ENCODE peak calls at places on chromosomes 4 and X, in six cellular contexts. Z is fibroblast of lung, Q is neural progenitor cell, E is endothelial cell of umbilical vein, I is PC-9, U is HCT116. F is an unnamed sample.

GRCh38 chr4:23269583-23269982 is 576.8 kb downstream of the GBA3 start:
- DNase-seq in Z (no peak), Q (no peak), E (no peak), U (no peak), I (no peak), F (no peak)

GRCh38 chrX:39936886-39937770 is 160.6 kb downstream of the BCOR start:
- DNase-seq in E (no peak), I (no peak), Z (no peak), U (no peak), Q (no peak), F (peak; percentile 58)

GRCh38 chr4:48939785-48940184 is 33.2 kb upstream of the OCIAD2 start:
- DNase-seq in I (peak; percentile 72), U (no peak), E (peak; percentile 92), Z (peak; percentile 94), Q (no peak), F (no peak)

GRCh38 chr4:8540072-8540471 is 40.1 kb upstream of the GPR78 start:
- DNase-seq in E (no peak), Q (no peak), I (no peak), Z (no peak), U (no peak), F (no peak)

GRCh38 chrX:1466232-1466661 is 13.5 kb upstream of the ASMTL start:
- DNase-seq in E (no peak), I (no peak), Q (no peak), U (no peak), Z (no peak), F (peak; percentile 3)

GRCh38 chr4:38232741-38233140 is 272.5 kb downstream of the PTTG2 start:
- DNase-seq in E (no peak), U (no peak), I (no peak), Q (no peak), Z (no peak), F (no peak)

GRCh38 chr4:155854597-155855226 is 11.4 kb downstream of the ASIC5 start:
- DNase-seq in Z (peak; percentile 79), I (no peak), E (no peak), U (no peak), Q (peak; percentile 77), F (no peak)

GRCh38 chrX:23736030-23736429 is 7.0 kb downstream of the ACOT9 start:
- DNase-seq in E (no peak), Z (no peak), I (no peak), U (no peak), Q (no peak), F (no peak)

GRCh38 chr4:140809671-140810070 is 53.5 kb upstream of the TBC1D9 start:
- DNase-seq in Z (no peak), I (no peak), U (no peak), E (no peak), Q (no peak), F (no peak)

GRCh38 chrX:23114256-23114655 is 114.5 kb downstream of the DDX53 start:
- DNase-seq in Q (no peak), I (no peak), Z (no peak), U (no peak), E (no peak), F (no peak)

GRCh38 chr4:5973486-5974220 is 44.6 kb downstream of the C4orf50 start:
- DNase-seq in I (no peak), U (no peak), E (no peak), Z (no peak), Q (no peak), F (no peak)

GRCh38 chr4:13705521-13706035 is 78.1 kb upstream of the BOD1L1 start:
- DNase-seq in Z (no peak), E (peak; percentile 1), Q (no peak), I (peak; percentile 87), U (no peak), F (no peak)

GRCh38 chr4:8644461-8644891 is 51.9 kb downstream of the CPZ start:
- DNase-seq in U (no peak), I (no peak), Q (peak; percentile 61), Z (no peak), E (no peak), F (no peak)

GRCh38 chrX:20363003-20363674 is 96.4 kb upstream of the RPS6KA3 start:
- DNase-seq in Z (peak; percentile 64), U (no peak), E (no peak), I (no peak), Q (no peak), F (no peak)

GRCh38 chr4:48778431-48779094 is 1.5 kb downstream of the FRYL start:
- DNase-seq in U (no peak), Q (no peak), I (peak; percentile 77), E (peak; percentile 52), Z (peak; percentile 66), F (no peak)

GRCh38 chrX:24424948-24425347 is 40.1 kb upstream of the PDK3 start:
- DNase-seq in I (no peak), Q (no peak), Z (peak; percentile 35), E (no peak), U (no peak), F (no peak)

GRCh38 chr4:110637408-110638131 is 14.7 kb upstream of the PITX2 start:
- DNase-seq in I (no peak), Z (no peak), U (no peak), E (no peak), Q (peak; percentile 68), F (no peak)

GRCh38 chr4:151324449-151325319 is 721 bp downstream of the SH3D19 start:
- DNase-seq in Q (peak; percentile 89), Z (peak; percentile 75), I (peak; percentile 82), E (peak; percentile 68), U (peak; percentile 90), F (no peak)

GRCh38 chr4:86909945-86910344 is 17.7 kb upstream of the C4orf36 start:
- DNase-seq in Z (no peak), E (no peak), I (no peak), Q (no peak), U (no peak), F (no peak)

GRCh38 chr4:41207330-41207831 is 7.0 kb downstream of the APBB2 start:
- DNase-seq in Q (no peak), I (no peak), E (no peak), U (no peak), Z (peak; percentile 44), F (no peak)

GRCh38 chr4:103773691-103774231 is 54.0 kb upstream of the TACR3 start:
- DNase-seq in Z (no peak), Q (no peak), E (no peak), I (no peak), U (no peak), F (no peak)

GRCh38 chr4:133188433-133189175 is 39.5 kb downstream of the PCDH10 start:
- DNase-seq in Z (no peak), Q (no peak), U (no peak), E (no peak), I (no peak), F (peak; percentile 14)

GRCh38 chr4:133186210-133186609 is 37.1 kb downstream of the PCDH10 start:
- DNase-seq in Z (peak; percentile 66), U (no peak), Q (no peak), E (no peak), I (no peak), F (no peak)

GRCh38 chr4:133186845-133187244 is 37.8 kb downstream of the PCDH10 start:
- DNase-seq in Z (peak; percentile 80), I (no peak), Q (no peak), E (no peak), U (no peak), F (no peak)

GRCh38 chr4:133190098-133190497 is 41.0 kb downstream of the PCDH10 start:
- DNase-seq in Z (no peak), E (no peak), U (no peak), I (no peak), Q (no peak), F (no peak)
- H2AFZ ChIP-seq in Z (no peak overlapping the region), E (no peak overlapping the region), U (no peak overlapping the region), I (no peak overlapping the region), Q (no peak overlapping the region), F (no peak overlapping the region)

DNA sequence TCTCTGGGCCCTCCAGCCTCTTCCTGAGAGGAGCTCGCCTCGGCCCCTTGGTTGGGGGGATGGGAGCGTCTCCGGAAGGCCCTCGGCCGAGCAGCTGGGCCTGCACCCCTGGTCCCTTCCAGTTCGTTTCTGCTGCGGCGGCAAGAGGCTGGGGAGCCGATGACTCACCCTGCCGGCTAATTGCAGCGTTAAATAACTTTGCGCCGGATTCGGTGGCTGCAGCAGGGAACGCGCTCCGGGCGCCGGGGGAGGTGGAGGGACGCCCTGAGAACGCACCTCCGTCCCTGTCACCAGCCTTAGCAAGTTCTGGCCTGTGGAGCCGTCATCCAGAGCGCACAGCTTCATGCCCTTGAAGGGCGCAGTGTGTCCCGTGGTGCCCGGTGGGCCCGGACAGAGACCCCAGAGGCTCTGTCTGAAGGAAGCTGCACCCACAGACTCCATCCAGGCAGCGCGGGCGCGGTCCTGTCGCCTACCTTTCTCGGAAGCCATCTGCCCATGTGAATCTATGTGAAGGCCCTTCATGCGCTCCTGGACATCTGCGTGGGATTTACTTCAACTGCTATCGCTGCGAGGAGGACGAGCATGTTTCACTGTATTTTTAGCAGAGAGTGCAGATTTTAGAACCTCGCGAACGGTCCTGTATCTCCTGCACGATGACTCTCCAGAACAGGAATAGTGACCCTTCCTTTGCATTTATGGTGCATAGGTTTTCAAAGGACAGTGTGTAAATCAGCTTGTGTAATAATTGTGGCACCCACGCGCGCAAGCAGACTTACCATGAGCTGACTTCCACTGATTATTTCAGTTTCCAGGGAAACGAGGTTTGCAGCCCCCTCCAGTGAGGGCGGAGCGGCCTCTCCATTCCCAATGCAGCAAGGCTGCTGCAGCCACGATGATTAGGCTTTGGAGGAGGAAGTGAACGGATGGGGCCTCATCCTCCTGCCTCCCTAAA is 1.7 kb upstream of the TMEM271 start:
- DNase-seq in U (no peak), Q (peak; percentile 70), E (no peak), Z (peak; percentile 36), I (no peak), F (no peak)
- TF ChIP-seq EZH2 in U (no peak), Q (peak; percentile 94), E (no peak), Z (peak; percentile 58), I (no peak), F (no peak)

DNA sequence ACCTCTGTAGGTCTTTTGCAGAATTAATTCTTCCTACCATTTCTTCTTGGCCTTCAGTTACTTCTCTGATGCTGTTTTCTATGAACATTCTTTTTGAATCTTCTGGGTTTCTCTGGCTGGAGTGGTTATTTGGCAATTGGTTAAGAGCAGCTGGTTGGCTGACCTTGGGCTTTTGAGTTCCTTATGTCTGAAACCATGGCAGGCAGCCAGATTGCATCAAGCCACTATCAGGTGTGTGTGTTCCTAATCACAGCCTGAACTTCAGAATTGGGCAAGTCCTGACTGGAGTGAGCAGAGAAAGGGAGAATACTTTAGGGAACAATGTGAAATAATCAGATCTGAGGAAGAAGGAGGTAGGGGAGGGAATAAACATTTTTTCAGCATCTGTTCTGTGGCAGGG is 90.2 kb downstream of the ARHGAP10 start:
- DNase-seq in Z (peak; percentile 72), I (peak; percentile 54), E (peak; percentile 37), U (no peak), Q (no peak), F (no peak)
- H3K27ac ChIP-seq in Z (no peak overlapping the region), I (no peak overlapping the region), E (no peak overlapping the region), U (no peak overlapping the region), Q (no peak overlapping the region), F (no peak overlapping the region)

DNA sequence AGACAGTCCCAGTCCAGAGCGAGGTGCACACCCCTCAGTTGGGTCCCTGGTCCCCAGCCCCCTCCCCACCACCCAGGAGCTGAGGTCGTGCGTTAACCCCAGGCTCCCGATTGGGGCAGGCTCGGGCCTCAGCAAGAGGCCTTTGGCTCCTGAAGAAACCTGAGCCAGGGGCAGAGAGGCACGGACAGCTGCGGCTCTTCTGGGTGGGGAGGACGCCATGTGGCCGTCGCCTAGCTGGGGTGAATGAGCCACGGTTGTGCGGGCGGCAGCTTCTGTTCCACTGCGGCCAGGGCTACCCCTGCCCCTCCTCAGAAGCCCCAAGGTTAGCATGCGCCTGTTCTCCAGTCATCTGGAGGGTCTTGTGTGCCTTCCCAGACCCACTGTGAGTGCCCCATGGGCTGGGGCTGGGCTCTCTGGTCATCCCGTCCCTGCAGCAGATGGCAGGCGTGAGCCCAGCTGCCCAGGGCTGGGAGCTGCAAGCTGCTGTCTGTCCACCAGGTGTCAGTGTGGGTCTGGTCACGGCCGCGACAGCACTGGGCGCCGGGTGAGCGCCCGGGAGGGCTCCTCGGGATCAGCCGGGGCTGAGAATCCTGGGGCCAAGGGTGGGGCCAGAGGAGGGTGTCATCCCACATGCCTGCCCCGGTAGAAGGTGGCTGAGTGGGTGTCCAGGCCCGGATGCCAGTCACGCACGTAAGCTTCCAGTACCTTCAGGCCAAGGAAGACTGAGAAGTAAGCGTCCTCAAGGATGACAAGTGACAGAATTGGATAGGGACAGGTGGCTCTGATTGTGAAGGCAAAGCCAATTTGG is 21.9 kb downstream of the ATP2B3 start:
- DNase-seq in Z (peak; percentile 36), E (peak; percentile 44), Q (peak; percentile 81), U (peak; percentile 24), I (no peak), F (peak; percentile 52)
- H2AFZ ChIP-seq in Z (no peak overlapping the region), E (no peak overlapping the region), Q (no peak overlapping the region), U (no peak overlapping the region), I (no peak overlapping the region), F (no peak overlapping the region)